ENCODE peak calls at places on chromosomes 4 and X, in seven cellular contexts. X is GM23248, J is substantia nigra, O is hepatic stellate cell, V is lower lobe of right lung, U is thoracic aorta, K is pons. B is an unnamed sample.
A peak's percentile ranks its signal among the peaks of the same experiment; 100 is the strongest.

GRCh38 chrX:103793541-103793932 is 16.9 kb downstream of the PLP1 start:
- DNase-seq in X (peak; percentile 20), J (no peak), O (no peak), V (no peak), U (no peak), K (peak; percentile 87), B (no peak)

GRCh38 chrX:37905436-37906147 is 58.2 kb upstream of the DYNLT3 start:
- DNase-seq in X (peak; percentile 23), J (no peak), O (peak; percentile 14), V (no peak), U (no peak), K (no peak), B (no peak)

GRCh38 chr4:94332983-94333590 is 9.5 kb downstream of the HPGDS start:
- DNase-seq in X (no peak), J (no peak), O (peak; percentile 15), V (no peak), U (no peak), K (no peak), B (no peak)

GRCh38 chr4:8369426-8370105 is 71.0 kb downstream of the ACOX3 start:
- DNase-seq in X (no peak), J (no peak), O (no peak), V (peak; percentile 18), U (no peak), K (no peak), B (no peak)

GRCh38 chrX:21738145-21738949 is 19.6 kb downstream of the SMPX start:
- DNase-seq in X (no peak), J (no peak), O (peak; percentile 5), V (no peak), U (no peak), K (no peak), B (no peak)

GRCh38 chr4:86554641-86555040 is 39.5 kb upstream of the PTPN13 start:
- DNase-seq in X (peak; percentile 7), J (no peak), O (no peak), V (no peak), U (no peak), K (no peak), B (no peak)

GRCh38 chr4:143287571-143287923 is 49.1 kb upstream of the GAB1 start:
- DNase-seq in X (no peak), J (no peak), O (no peak), V (no peak), U (no peak), K (no peak), B (no peak)

GRCh38 chr4:184503869-184504300 is 29.5 kb upstream of the IRF2 start:
- DNase-seq in X (peak; percentile 78), J (no peak), O (peak; percentile 10), V (no peak), U (no peak), K (peak; percentile 17), B (no peak)

GRCh38 chrX:133068461-133068860 is 28.4 kb downstream of the USP26 start:
- DNase-seq in X (no peak), J (no peak), O (no peak), V (no peak), U (no peak), K (no peak), B (no peak)

GRCh38 chr4:84499065-84499982 is at the start of gene NKX6-1:
- DNase-seq in X (peak; percentile 68), J (no peak), O (peak; percentile 52), V (peak; percentile 60), U (no peak), K (peak; percentile 54), B (peak; percentile 40)

GRCh38 chrX:21132686-21133393 is 241.4 kb upstream of the CNKSR2 start:
- DNase-seq in X (no peak), J (no peak), O (no peak), V (no peak), U (no peak), K (no peak), B (no peak)

GRCh38 chrX:130165181-130165702 is 399 bp downstream of the AIFM1 start:
- DNase-seq in X (peak; percentile 69), J (no peak), O (peak; percentile 24), V (no peak), U (no peak), K (peak; percentile 43), B (no peak)

GRCh38 chr4:185771696-185772390 is 40.2 kb downstream of the SORBS2 start:
- DNase-seq in X (peak; percentile 45), J (no peak), O (peak; percentile 34), V (no peak), U (no peak), K (no peak), B (no peak)

GRCh38 chr4:8328456-8328855 is 58.9 kb downstream of the HTRA3 start:
- DNase-seq in X (no peak), J (no peak), O (no peak), V (no peak), U (no peak), K (no peak), B (no peak)

GRCh38 chr4:67632492-67632891 is 68.5 kb downstream of the UBA6 start:
- DNase-seq in X (no peak), J (no peak), O (no peak), V (no peak), U (no peak), K (no peak), B (no peak)

GRCh38 chrX:9149831-9150230 is 115.9 kb upstream of the FAM9B start:
- DNase-seq in X (peak; percentile 35), J (no peak), O (no peak), V (no peak), U (no peak), K (no peak), B (no peak)

GRCh38 chrX:42746606-42747005 is 31.4 kb downstream of the PPP1R2C start:
- DNase-seq in X (peak; percentile 23), J (no peak), O (peak; percentile 9), V (no peak), U (no peak), K (no peak), B (no peak)

B was measured in putamen.